ENCODE peak calls at places on chromosomes 7 and 10, in five cellular contexts. One of them, this sample, is unnamed.

GRCh38 chr7:158695726-158696452 is 8.7 kb downstream of the NCAPG2 start:
- DNase-seq in pancreas: peak; percentile 44
- DNase-seq in tibial artery: peak; percentile 76
- DNase-seq in cardiac muscle cell: peak; percentile 51
- DNase-seq in endothelial cell of umbilical vein: peak; percentile 82
- DNase-seq in this sample: peak; percentile 64

GRCh38 chr10:91925022-91925320 is 1.4 kb downstream of the BTAF1 start:
- DNase-seq in pancreas: no peak
- DNase-seq in tibial artery: no peak
- DNase-seq in cardiac muscle cell: no peak
- DNase-seq in endothelial cell of umbilical vein: no peak
- DNase-seq in this sample: no peak

GRCh38 chr10:12656518-12657142 is 307.3 kb downstream of the CAMK1D start:
- DNase-seq in pancreas: no peak
- DNase-seq in tibial artery: no peak
- DNase-seq in cardiac muscle cell: peak; percentile 58
- DNase-seq in endothelial cell of umbilical vein: peak; percentile 58
- DNase-seq in this sample: peak; percentile 50

GRCh38 chr7:50182734-50183133 is 89.7 kb upstream of the ZPBP start:
- DNase-seq in pancreas: no peak
- DNase-seq in tibial artery: peak; percentile 58
- DNase-seq in cardiac muscle cell: no peak
- DNase-seq in endothelial cell of umbilical vein: no peak
- DNase-seq in this sample: no peak

GRCh38 chr10:114239117-114239993 is at the start of gene VWA2:
- DNase-seq in pancreas: peak; percentile 61
- DNase-seq in tibial artery: no peak
- DNase-seq in cardiac muscle cell: peak; percentile 70
- DNase-seq in endothelial cell of umbilical vein: peak; percentile 16
- DNase-seq in this sample: no peak

GRCh38 chr7:104206841-104207240 is 972 bp downstream of the ORC5 start:
- DNase-seq in pancreas: no peak
- DNase-seq in tibial artery: no peak
- DNase-seq in cardiac muscle cell: no peak
- DNase-seq in endothelial cell of umbilical vein: peak; percentile 18
- DNase-seq in this sample: no peak

GRCh38 chr7:149573519-149573918 is 75.9 kb upstream of the ZNF746 start:
- DNase-seq in pancreas: no peak
- DNase-seq in tibial artery: no peak
- DNase-seq in cardiac muscle cell: no peak
- DNase-seq in endothelial cell of umbilical vein: no peak
- DNase-seq in this sample: no peak

GRCh38 chr10:7563368-7563767 is 103.4 kb downstream of the ITIH5 start:
- DNase-seq in pancreas: no peak
- DNase-seq in tibial artery: peak; percentile 70
- DNase-seq in cardiac muscle cell: no peak
- DNase-seq in endothelial cell of umbilical vein: no peak
- DNase-seq in this sample: peak; percentile 20

GRCh38 chr10:127986543-127987466 is 79.9 kb downstream of the PTPRE start:
- DNase-seq in pancreas: no peak
- DNase-seq in tibial artery: no peak
- DNase-seq in cardiac muscle cell: no peak
- DNase-seq in endothelial cell of umbilical vein: peak; percentile 77
- DNase-seq in this sample: peak; percentile 43

GRCh38 chr7:136016649-136017395 is 39.7 kb upstream of the MTPN start:
- DNase-seq in pancreas: no peak
- DNase-seq in tibial artery: no peak
- DNase-seq in cardiac muscle cell: no peak
- DNase-seq in endothelial cell of umbilical vein: no peak
- DNase-seq in this sample: no peak

GRCh38 chr7:86978804-86979506 is 80.5 kb downstream of the ELAPOR2 start:
- DNase-seq in pancreas: no peak
- DNase-seq in tibial artery: no peak
- DNase-seq in cardiac muscle cell: no peak
- DNase-seq in endothelial cell of umbilical vein: no peak
- DNase-seq in this sample: no peak

GRCh38 chr7:137881607-137882260 is 35.0 kb upstream of the DGKI start:
- DNase-seq in pancreas: no peak
- DNase-seq in tibial artery: no peak
- DNase-seq in cardiac muscle cell: no peak
- DNase-seq in endothelial cell of umbilical vein: no peak
- DNase-seq in this sample: no peak

GRCh38 chr7:5755704-5756131 is 25.7 kb downstream of the RNF216 start:
- DNase-seq in pancreas: no peak
- DNase-seq in tibial artery: no peak
- DNase-seq in cardiac muscle cell: no peak
- DNase-seq in endothelial cell of umbilical vein: peak; percentile 16
- DNase-seq in this sample: peak; percentile 72

GRCh38 chr7:150937848-150938561 is 40.1 kb downstream of the KCNH2 start:
- DNase-seq in pancreas: no peak
- DNase-seq in tibial artery: no peak
- DNase-seq in cardiac muscle cell: no peak
- DNase-seq in endothelial cell of umbilical vein: no peak
- DNase-seq in this sample: peak; percentile 55

GRCh38 chr7:117781707-117782106 is 91.5 kb downstream of the CTTNBP2 start:
- DNase-seq in pancreas: no peak
- DNase-seq in tibial artery: no peak
- DNase-seq in cardiac muscle cell: no peak
- DNase-seq in endothelial cell of umbilical vein: no peak
- DNase-seq in this sample: peak; percentile 15

GRCh38 chr7:48102530-48102929 is 13.5 kb downstream of the UPP1 start:
- DNase-seq in pancreas: no peak
- DNase-seq in tibial artery: no peak
- DNase-seq in cardiac muscle cell: no peak
- DNase-seq in endothelial cell of umbilical vein: no peak
- DNase-seq in this sample: no peak

GRCh38 chr7:13821152-13821787 is 168.2 kb downstream of the ETV1 start:
- DNase-seq in pancreas: no peak
- DNase-seq in tibial artery: no peak
- DNase-seq in cardiac muscle cell: no peak
- DNase-seq in endothelial cell of umbilical vein: no peak
- DNase-seq in this sample: peak; percentile 67

GRCh38 chr10:102610499-102610898 is 33.8 kb upstream of the TRIM8 start:
- DNase-seq in pancreas: no peak
- DNase-seq in tibial artery: no peak
- DNase-seq in cardiac muscle cell: no peak
- DNase-seq in endothelial cell of umbilical vein: peak; percentile 28
- DNase-seq in this sample: no peak

GRCh38 chr10:60575105-60575504 is 185.4 kb upstream of the ANK3 start:
- DNase-seq in pancreas: no peak
- DNase-seq in tibial artery: no peak
- DNase-seq in cardiac muscle cell: no peak
- DNase-seq in endothelial cell of umbilical vein: no peak
- DNase-seq in this sample: peak; percentile 18

GRCh38 chr7:108012499-108013430 is 9.8 kb upstream of the LAMB1 start:
- DNase-seq in pancreas: no peak
- DNase-seq in tibial artery: no peak
- DNase-seq in cardiac muscle cell: peak; percentile 47
- DNase-seq in endothelial cell of umbilical vein: peak; percentile 49
- DNase-seq in this sample: peak; percentile 72

GRCh38 chr7:39948932-39949928 is 826 bp upstream of the CDK13 start:
- DNase-seq in pancreas: peak; percentile 98
- DNase-seq in tibial artery: peak; percentile 98
- DNase-seq in cardiac muscle cell: peak; percentile 99
- DNase-seq in endothelial cell of umbilical vein: peak; percentile 100
- DNase-seq in this sample: peak; percentile 100

GRCh38 chr10:77371848-77372247 is 265.8 kb downstream of the KCNMA1 start:
- DNase-seq in pancreas: no peak
- DNase-seq in tibial artery: no peak
- DNase-seq in cardiac muscle cell: no peak
- DNase-seq in endothelial cell of umbilical vein: no peak
- DNase-seq in this sample: no peak

GRCh38 chr7:114255404-114255841 is 159.2 kb upstream of the FOXP2 start:
- DNase-seq in pancreas: no peak
- DNase-seq in tibial artery: no peak
- DNase-seq in cardiac muscle cell: no peak
- DNase-seq in endothelial cell of umbilical vein: no peak
- DNase-seq in this sample: no peak

GRCh38 chr7:135884495-135885237 is 92.5 kb downstream of the MTPN start:
- DNase-seq in pancreas: no peak
- DNase-seq in tibial artery: no peak
- DNase-seq in cardiac muscle cell: no peak
- DNase-seq in endothelial cell of umbilical vein: no peak
- DNase-seq in this sample: no peak

GRCh38 chr7:13312327-13312726 is 624.9 kb downstream of the ARL4A start:
- DNase-seq in pancreas: no peak
- DNase-seq in tibial artery: no peak
- DNase-seq in cardiac muscle cell: no peak
- DNase-seq in endothelial cell of umbilical vein: no peak
- DNase-seq in this sample: no peak

GRCh38 chr7:115522174-115522573 is 508.4 kb downstream of the TFEC start:
- DNase-seq in pancreas: no peak
- DNase-seq in tibial artery: no peak
- DNase-seq in cardiac muscle cell: no peak
- DNase-seq in endothelial cell of umbilical vein: no peak
- DNase-seq in this sample: no peak

GRCh38 chr10:72935358-72935757 is 19.2 kb downstream of the PLA2G12B start:
- DNase-seq in pancreas: no peak
- DNase-seq in tibial artery: no peak
- DNase-seq in cardiac muscle cell: no peak
- DNase-seq in endothelial cell of umbilical vein: no peak
- DNase-seq in this sample: no peak

GRCh38 chr10:3720228-3721019 is 64.6 kb downstream of the KLF6 start:
- DNase-seq in pancreas: no peak
- DNase-seq in tibial artery: peak; percentile 72
- DNase-seq in cardiac muscle cell: no peak
- DNase-seq in endothelial cell of umbilical vein: peak; percentile 14
- DNase-seq in this sample: peak; percentile 88

GRCh38 chr7:110774066-110774465 is 316.9 kb upstream of the LRRN3 start:
- DNase-seq in pancreas: no peak
- DNase-seq in tibial artery: no peak
- DNase-seq in cardiac muscle cell: no peak
- DNase-seq in endothelial cell of umbilical vein: no peak
- DNase-seq in this sample: no peak

DNA sequence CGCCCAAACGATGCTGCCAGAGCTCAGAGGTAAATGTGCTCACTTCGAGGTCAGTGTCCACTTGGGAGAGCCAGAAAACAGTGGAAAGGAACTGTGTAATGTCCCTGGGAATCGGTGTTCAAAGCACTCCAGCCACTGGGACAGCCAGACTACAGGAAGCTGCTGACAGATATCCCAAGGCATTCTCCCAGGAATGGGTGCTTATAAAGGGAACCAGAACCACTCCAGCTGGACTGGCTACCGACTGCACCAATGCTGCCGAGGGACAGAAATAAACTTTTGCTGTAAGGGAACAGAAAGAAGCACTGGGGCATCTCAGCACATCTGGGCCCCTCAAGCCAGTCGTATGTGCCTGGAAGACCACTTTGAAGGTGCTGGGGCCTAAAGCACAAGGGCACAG is 76.7 kb downstream of the ATXN7L1 start:
- DNase-seq in pancreas: no peak
- DNase-seq in tibial artery: no peak
- DNase-seq in cardiac muscle cell: no peak
- DNase-seq in endothelial cell of umbilical vein: no peak
- DNase-seq in this sample: no peak
- H3K4me1 ChIP-seq in pancreas: no peaks in the 10 kb centered on the region
- H3K4me1 ChIP-seq in tibial artery: peaks cover 29% of the 10 kb centered on the region
- H3K4me1 ChIP-seq in cardiac muscle cell: peaks cover 5% of the 10 kb centered on the region
- H3K4me1 ChIP-seq in endothelial cell of umbilical vein: peaks cover 3% of the 10 kb centered on the region
- H3K4me1 ChIP-seq in this sample: peaks cover 32% of the 10 kb centered on the region

DNA sequence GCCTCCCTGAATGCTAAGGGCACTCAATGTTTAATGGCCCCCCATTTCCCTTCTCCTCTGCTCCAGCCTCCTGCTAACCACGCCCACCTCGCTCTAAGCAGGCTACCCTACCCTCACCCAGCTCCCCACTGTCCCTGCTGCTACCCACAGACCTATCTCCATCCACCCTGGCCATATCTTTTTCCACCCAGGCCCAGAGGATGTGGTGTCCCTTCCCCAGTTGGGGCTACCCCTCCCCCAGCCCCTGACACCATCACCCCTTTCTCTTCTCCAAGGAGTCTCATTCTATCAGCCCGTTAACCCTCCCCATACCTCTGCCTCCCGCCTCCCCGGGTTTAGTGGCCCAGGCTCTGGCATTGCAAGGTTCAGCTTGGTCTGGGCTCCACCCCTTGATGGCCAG is 28.9 kb upstream of the PPIF start:
- DNase-seq in pancreas: no peak
- DNase-seq in tibial artery: no peak
- DNase-seq in cardiac muscle cell: no peak
- DNase-seq in endothelial cell of umbilical vein: no peak
- DNase-seq in this sample: no peak
- H3K4me3 ChIP-seq in pancreas: no peak overlapping the region
- H3K4me3 ChIP-seq in tibial artery: no peak overlapping the region
- H3K4me3 ChIP-seq in cardiac muscle cell: no peak overlapping the region
- H3K4me3 ChIP-seq in endothelial cell of umbilical vein: no peak overlapping the region
- H3K4me3 ChIP-seq in this sample: no peak overlapping the region

DNA sequence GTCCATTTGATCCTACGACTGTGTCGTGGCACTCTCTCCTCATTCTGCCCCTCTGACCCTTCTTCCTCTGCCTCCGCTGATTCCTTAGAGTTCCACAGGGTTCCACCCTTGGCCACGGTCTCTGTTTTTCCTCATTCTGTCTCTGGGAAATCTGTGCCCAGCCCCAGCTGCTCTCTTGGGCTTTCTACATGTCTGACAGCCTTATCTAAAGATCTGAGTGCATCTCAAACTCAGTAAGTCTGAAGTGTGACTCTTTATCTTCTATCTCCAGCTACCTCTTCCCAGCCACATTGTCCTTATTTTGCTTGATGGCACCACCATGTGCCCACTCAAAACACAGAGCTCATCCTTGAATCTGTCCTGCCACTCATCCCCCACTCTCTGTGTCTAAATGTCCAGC is 62.1 kb upstream of the AQP1 start:
- DNase-seq in pancreas: no peak
- DNase-seq in tibial artery: no peak
- DNase-seq in cardiac muscle cell: no peak
- DNase-seq in endothelial cell of umbilical vein: peak; percentile 13
- DNase-seq in this sample: no peak
- H3K4me1 ChIP-seq in pancreas: no peaks in the 10 kb centered on the region
- H3K4me1 ChIP-seq in tibial artery: peaks cover 89% of the 10 kb centered on the region
- H3K4me1 ChIP-seq in cardiac muscle cell: no peaks in the 10 kb centered on the region
- H3K4me1 ChIP-seq in endothelial cell of umbilical vein: peaks cover 32% of the 10 kb centered on the region
- H3K4me1 ChIP-seq in this sample: no peaks in the 10 kb centered on the region

DNA sequence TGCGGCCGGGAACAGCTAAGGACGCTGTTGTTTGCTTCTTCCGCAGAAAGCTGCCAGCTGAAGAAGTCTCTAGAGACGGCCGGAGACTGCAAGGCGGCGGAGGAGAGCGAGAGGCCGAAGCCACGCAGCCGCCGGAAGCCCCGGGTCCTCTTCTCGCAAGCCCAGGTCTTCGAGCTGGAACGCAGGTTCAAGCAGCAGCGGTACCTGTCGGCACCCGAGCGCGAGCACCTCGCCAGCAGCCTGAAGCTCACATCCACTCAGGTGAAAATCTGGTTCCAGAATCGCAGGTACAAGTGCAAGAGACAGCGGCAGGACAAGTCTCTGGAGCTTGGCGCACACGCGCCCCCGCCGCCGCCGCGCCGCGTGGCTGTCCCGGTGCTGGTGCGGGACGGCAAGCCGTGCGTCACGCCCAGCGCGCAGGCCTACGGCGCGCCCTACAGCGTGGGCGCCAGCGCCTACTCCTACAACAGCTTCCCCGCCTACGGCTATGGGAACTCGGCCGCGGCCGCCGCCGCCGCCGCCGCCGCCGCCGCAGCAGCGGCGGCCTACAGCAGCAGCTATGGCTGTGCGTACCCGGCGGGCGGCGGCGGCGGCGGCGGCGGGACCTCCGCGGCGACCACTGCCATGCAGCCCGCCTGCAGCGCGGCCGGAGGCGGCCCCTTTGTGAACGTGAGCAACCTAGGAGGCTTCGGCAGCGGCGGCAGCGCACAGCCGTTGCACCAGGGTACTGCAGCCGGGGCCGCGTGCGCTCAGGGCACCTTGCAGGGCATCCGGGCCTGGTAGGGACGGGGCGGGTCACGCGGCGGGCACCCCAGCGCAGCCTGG is 2.4 kb downstream of the NKX2-3 start:
- DNase-seq in pancreas: no peak
- DNase-seq in tibial artery: no peak
- DNase-seq in cardiac muscle cell: peak; percentile 63
- DNase-seq in endothelial cell of umbilical vein: no peak
- DNase-seq in this sample: no peak
- H3K4me3 ChIP-seq in pancreas: peak overlapping the region; percentile 27
- H3K4me3 ChIP-seq in tibial artery: peak overlapping the region; percentile 43
- H3K4me3 ChIP-seq in cardiac muscle cell: peak overlapping the region; percentile 20
- H3K4me3 ChIP-seq in endothelial cell of umbilical vein: no peak overlapping the region
- H3K4me3 ChIP-seq in this sample: no peak overlapping the region

This sample was measured in astrocyte.